ENCODE peak calls at places on chromosome 2, in five cellular contexts. B, K, G, J and P are unnamed samples.

GRCh38 chr2:217223222-217223930 is 363.5 kb upstream of the TNP1 start:
- DNase-seq in J (peak), G (peak), K (no peak), B (peak), P (peak)

GRCh38 chr2:61405813-61406212 is 65.1 kb downstream of the USP34 start:
- DNase-seq in J (no peak), B (no peak), G (no peak), K (no peak), P (no peak)

GRCh38 chr2:135820003-135820618 is 16.9 kb downstream of the LCT start:
- DNase-seq in J (peak), K (peak), G (peak), B (peak), P (no peak)

GRCh38 chr2:239113592-239113991 is 265.7 kb downstream of the TWIST2 start:
- DNase-seq in K (no peak), G (no peak), B (no peak), J (no peak), P (no peak)

GRCh38 chr2:134774786-134775641 is 56.2 kb upstream of the TMEM163 start:
- DNase-seq in K (no peak), B (peak), J (no peak), G (no peak), P (peak)

GRCh38 chr2:64998658-64999061 is 9.5 kb downstream of the SLC1A4 start:
- DNase-seq in J (peak), K (no peak), G (peak), B (no peak), P (no peak)

GRCh38 chr2:20599861-20600461 is 50.9 kb downstream of the HS1BP3 start:
- DNase-seq in J (no peak), K (no peak), B (no peak), G (no peak), P (no peak)

GRCh38 chr2:135175177-135175576 is 123.1 kb downstream of the RAB3GAP1 start:
- DNase-seq in J (no peak), G (no peak), K (no peak), B (no peak), P (no peak)

GRCh38 chr2:216601632-216602409 is 31.4 kb upstream of the IGFBP2 start:
- DNase-seq in B (no peak), G (no peak), J (no peak), K (no peak), P (no peak)

GRCh38 chr2:96505231-96505889 is at the start of gene NEURL3:
- DNase-seq in B (no peak), G (peak), J (peak), K (no peak), P (peak)

GRCh38 chr2:214410918-214411554 is at the start of gene VWC2L:
- DNase-seq in K (no peak), G (peak), B (peak), J (peak), P (peak)

GRCh38 chr2:149629003-149629402 is 41.4 kb upstream of the MMADHC start:
- DNase-seq in K (no peak), B (no peak), G (no peak), J (peak), P (no peak)

GRCh38 chr2:238075397-238075796 is 14.6 kb downstream of the SCLY start:
- DNase-seq in K (no peak), J (no peak), G (no peak), B (no peak), P (no peak)

GRCh38 chr2:45614871-45615270 is 3.8 kb upstream of the SRBD1 start:
- DNase-seq in J (no peak), B (no peak), G (peak), K (no peak), P (no peak)

GRCh38 chr2:236712304-236712703 is 142.7 kb downstream of the ACKR3 start:
- DNase-seq in K (no peak), J (peak), G (peak), B (no peak), P (peak)

GRCh38 chr2:74549685-74549971 is 4.1 kb downstream of the LOXL3 start:
- DNase-seq in B (no peak), J (no peak), G (no peak), K (no peak), P (no peak)

GRCh38 chr2:96251721-96252292 is 14.0 kb downstream of the TMEM127 start:
- DNase-seq in B (no peak), J (peak), K (no peak), G (peak), P (peak)

GRCh38 chr2:174717273-174717672 is 47.0 kb downstream of the CHRNA1 start:
- DNase-seq in K (no peak), G (peak), J (peak), B (peak), P (peak)

GRCh38 chr2:111667001-111667400 is 217.0 kb downstream of the ANAPC1 start:
- DNase-seq in J (no peak), B (peak), K (no peak), G (no peak), P (no peak)